ENCODE peak calls at places on chromosomes 3 and 15, in six cellular contexts. One of them, this sample, is unnamed.

GRCh38 chr3:29488922-29489321 is 208.1 kb downstream of the RBMS3 start:
- DNase-seq in heart left ventricle: no peak
- DNase-seq in spleen: no peak
- DNase-seq in H1: no peak
- DNase-seq in uterus: no peak
- DNase-seq in IMR-90: peak
- DNase-seq in this sample: no peak

GRCh38 chr3:195032106-195032759 is 238.7 kb downstream of the XXYLT1 start:
- DNase-seq in H1: no peak
- DNase-seq in spleen: no peak
- DNase-seq in uterus: no peak
- DNase-seq in IMR-90: no peak
- DNase-seq in heart left ventricle: no peak
- DNase-seq in this sample: no peak

GRCh38 chr3:34882764-34883163 is 756.6 kb upstream of the ARPP21 start:
- DNase-seq in IMR-90: no peak
- DNase-seq in spleen: no peak
- DNase-seq in heart left ventricle: no peak
- DNase-seq in H1: no peak
- DNase-seq in uterus: no peak
- DNase-seq in this sample: no peak

GRCh38 chr3:40055361-40055760 is 246.0 kb downstream of the MYRIP start:
- DNase-seq in H1: no peak
- DNase-seq in uterus: no peak
- DNase-seq in spleen: no peak
- DNase-seq in heart left ventricle: no peak
- DNase-seq in IMR-90: no peak
- DNase-seq in this sample: no peak

GRCh38 chr15:95883064-95883463 is 447.4 kb upstream of the NR2F2 start:
- DNase-seq in uterus: peak
- DNase-seq in IMR-90: no peak
- DNase-seq in spleen: peak
- DNase-seq in H1: no peak
- DNase-seq in heart left ventricle: no peak
- DNase-seq in this sample: no peak

GRCh38 chr3:46280105-46280797 is 38.0 kb downstream of the CCR3 start:
- DNase-seq in IMR-90: peak
- DNase-seq in uterus: no peak
- DNase-seq in heart left ventricle: no peak
- DNase-seq in spleen: no peak
- DNase-seq in H1: no peak
- DNase-seq in this sample: peak

GRCh38 chr3:96466441-96466840 is 348.0 kb upstream of the EPHA6 start:
- DNase-seq in IMR-90: no peak
- DNase-seq in H1: no peak
- DNase-seq in uterus: no peak
- DNase-seq in spleen: no peak
- DNase-seq in heart left ventricle: no peak
- DNase-seq in this sample: no peak

GRCh38 chr3:50147861-50148260 is 7.3 kb upstream of the SEMA3F start:
- DNase-seq in heart left ventricle: no peak
- DNase-seq in H1: no peak
- DNase-seq in spleen: no peak
- DNase-seq in uterus: no peak
- DNase-seq in IMR-90: peak
- DNase-seq in this sample: no peak

GRCh38 chr15:90481023-90481422 is 48.7 kb upstream of the CRTC3 start:
- DNase-seq in spleen: no peak
- DNase-seq in heart left ventricle: no peak
- DNase-seq in H1: no peak
- DNase-seq in IMR-90: no peak
- DNase-seq in uterus: no peak
- DNase-seq in this sample: no peak

GRCh38 chr3:30170681-30171438 is 435.5 kb upstream of the TGFBR2 start:
- DNase-seq in uterus: no peak
- DNase-seq in H1: no peak
- DNase-seq in heart left ventricle: no peak
- DNase-seq in IMR-90: no peak
- DNase-seq in spleen: no peak
- DNase-seq in this sample: no peak

GRCh38 chr3:113260980-113261920 is 49.9 kb downstream of the BOC start:
- DNase-seq in uterus: peak
- DNase-seq in H1: no peak
- DNase-seq in spleen: no peak
- DNase-seq in IMR-90: no peak
- DNase-seq in heart left ventricle: no peak
- DNase-seq in this sample: no peak

GRCh38 chr15:98408231-98408630 is 240.1 kb upstream of the IGF1R start:
- DNase-seq in uterus: no peak
- DNase-seq in heart left ventricle: no peak
- DNase-seq in H1: no peak
- DNase-seq in IMR-90: no peak
- DNase-seq in spleen: no peak
- DNase-seq in this sample: no peak

GRCh38 chr3:8490079-8490552 is 11.5 kb upstream of the LMCD1 start:
- DNase-seq in heart left ventricle: no peak
- DNase-seq in spleen: no peak
- DNase-seq in IMR-90: peak
- DNase-seq in H1: no peak
- DNase-seq in uterus: peak
- DNase-seq in this sample: peak

GRCh38 chr3:130932979-130933378 is 39.1 kb downstream of the ATP2C1 start:
- DNase-seq in IMR-90: no peak
- DNase-seq in uterus: no peak
- DNase-seq in H1: no peak
- DNase-seq in heart left ventricle: no peak
- DNase-seq in spleen: no peak
- DNase-seq in this sample: no peak

GRCh38 chr3:151009981-151010380 is 37.5 kb upstream of the CLRN1 start:
- DNase-seq in spleen: no peak
- DNase-seq in heart left ventricle: no peak
- DNase-seq in H1: no peak
- DNase-seq in uterus: no peak
- DNase-seq in IMR-90: no peak
- DNase-seq in this sample: no peak

GRCh38 chr3:21542656-21543379 is 208.2 kb downstream of the ZNF385D start:
- DNase-seq in heart left ventricle: no peak
- DNase-seq in spleen: no peak
- DNase-seq in H1: no peak
- DNase-seq in uterus: no peak
- DNase-seq in IMR-90: no peak
- DNase-seq in this sample: no peak

GRCh38 chr15:67110400-67110799 is 45.0 kb downstream of the SMAD3 start:
- DNase-seq in uterus: no peak
- DNase-seq in IMR-90: no peak
- DNase-seq in heart left ventricle: no peak
- DNase-seq in H1: no peak
- DNase-seq in spleen: peak
- DNase-seq in this sample: no peak

GRCh38 chr3:46464326-46465195 is at the start of gene LTF:
- DNase-seq in heart left ventricle: peak
- DNase-seq in uterus: no peak
- DNase-seq in H1: no peak
- DNase-seq in spleen: peak
- DNase-seq in IMR-90: no peak
- DNase-seq in this sample: no peak

GRCh38 chr3:59115355-59116136 is 65.7 kb upstream of the CFAP20DC start:
- DNase-seq in heart left ventricle: no peak
- DNase-seq in spleen: no peak
- DNase-seq in IMR-90: peak
- DNase-seq in H1: no peak
- DNase-seq in uterus: no peak
- DNase-seq in this sample: no peak

GRCh38 chr3:192188218-192188835 is 539.0 kb downstream of the FGF12 start:
- DNase-seq in spleen: no peak
- DNase-seq in uterus: no peak
- DNase-seq in heart left ventricle: peak
- DNase-seq in H1: peak
- DNase-seq in IMR-90: peak
- DNase-seq in this sample: peak

GRCh38 chr3:55180936-55181535 is 253.2 kb upstream of the LRTM1 start:
- DNase-seq in IMR-90: no peak
- DNase-seq in H1: no peak
- DNase-seq in spleen: no peak
- DNase-seq in uterus: no peak
- DNase-seq in heart left ventricle: no peak
- DNase-seq in this sample: no peak

GRCh38 chr3:67737911-67738865 is 83.8 kb upstream of the SUCLG2 start:
- DNase-seq in H1: no peak
- DNase-seq in spleen: no peak
- DNase-seq in IMR-90: no peak
- DNase-seq in heart left ventricle: no peak
- DNase-seq in uterus: no peak
- DNase-seq in this sample: no peak

GRCh38 chr15:45393851-45394250 is 15.5 kb upstream of the GATM start:
- DNase-seq in heart left ventricle: no peak
- DNase-seq in H1: no peak
- DNase-seq in spleen: no peak
- DNase-seq in IMR-90: no peak
- DNase-seq in uterus: no peak
- DNase-seq in this sample: no peak

GRCh38 chr15:78749831-78750230 is 61.4 kb downstream of the ADAMTS7 start:
- DNase-seq in uterus: no peak
- DNase-seq in heart left ventricle: no peak
- DNase-seq in H1: no peak
- DNase-seq in spleen: peak
- DNase-seq in IMR-90: no peak
- DNase-seq in this sample: no peak

GRCh38 chr3:117278424-117279190 is 569.0 kb downstream of the TUSC7 start:
- DNase-seq in H1: no peak
- DNase-seq in heart left ventricle: no peak
- DNase-seq in spleen: no peak
- DNase-seq in uterus: no peak
- DNase-seq in IMR-90: peak
- DNase-seq in this sample: no peak

GRCh38 chr3:55624238-55624637 is 137.1 kb upstream of the WNT5A start:
- DNase-seq in H1: no peak
- DNase-seq in uterus: no peak
- DNase-seq in IMR-90: peak
- DNase-seq in spleen: no peak
- DNase-seq in heart left ventricle: no peak
- DNase-seq in this sample: no peak

GRCh38 chr3:186849392-186849975 is 7.0 kb downstream of the ADIPOQ start:
- DNase-seq in H1: no peak
- DNase-seq in IMR-90: peak
- DNase-seq in spleen: no peak
- DNase-seq in uterus: no peak
- DNase-seq in heart left ventricle: no peak
- DNase-seq in this sample: no peak

GRCh38 chr3:145906755-145907154 is 254.2 kb downstream of the PLOD2 start:
- DNase-seq in spleen: no peak
- DNase-seq in H1: no peak
- DNase-seq in IMR-90: no peak
- DNase-seq in uterus: no peak
- DNase-seq in heart left ventricle: no peak
- DNase-seq in this sample: no peak

GRCh38 chr3:140153736-140154135 is 218.8 kb downstream of the CLSTN2 start:
- DNase-seq in spleen: no peak
- DNase-seq in heart left ventricle: no peak
- DNase-seq in uterus: no peak
- DNase-seq in H1: no peak
- DNase-seq in IMR-90: no peak
- DNase-seq in this sample: no peak

DNA sequence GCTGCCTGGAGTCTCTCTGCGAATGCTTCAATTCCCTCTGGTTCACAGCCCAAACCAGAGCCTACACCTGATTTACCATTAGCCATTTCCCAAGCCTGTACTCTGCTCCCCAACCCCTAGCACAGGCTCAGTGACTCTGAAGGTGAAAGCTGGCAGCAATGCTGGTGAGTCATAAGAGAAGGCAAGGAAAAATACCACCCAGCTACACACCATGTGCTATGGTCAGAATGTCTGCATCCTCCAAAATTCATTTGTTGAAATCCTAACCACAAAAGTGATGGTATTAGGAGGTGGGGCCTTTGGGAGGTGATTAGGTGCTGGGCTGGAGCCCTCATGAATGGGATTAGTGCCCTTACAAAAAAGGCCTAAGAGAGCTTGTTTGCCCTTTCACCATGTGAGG is 117.1 kb upstream of the TJP1 start:
- DNase-seq in spleen: no peak
- DNase-seq in IMR-90: peak
- DNase-seq in H1: no peak
- DNase-seq in uterus: no peak
- DNase-seq in heart left ventricle: no peak
- DNase-seq in this sample: peak
- TF ChIP-seq POLR2A in spleen: no peak
- TF ChIP-seq POLR2A in IMR-90: no peak
- TF ChIP-seq POLR2A in H1: no peak
- TF ChIP-seq POLR2A in uterus: no peak
- TF ChIP-seq POLR2A in heart left ventricle: no peak
- TF ChIP-seq POLR2A in this sample: no peak

DNA sequence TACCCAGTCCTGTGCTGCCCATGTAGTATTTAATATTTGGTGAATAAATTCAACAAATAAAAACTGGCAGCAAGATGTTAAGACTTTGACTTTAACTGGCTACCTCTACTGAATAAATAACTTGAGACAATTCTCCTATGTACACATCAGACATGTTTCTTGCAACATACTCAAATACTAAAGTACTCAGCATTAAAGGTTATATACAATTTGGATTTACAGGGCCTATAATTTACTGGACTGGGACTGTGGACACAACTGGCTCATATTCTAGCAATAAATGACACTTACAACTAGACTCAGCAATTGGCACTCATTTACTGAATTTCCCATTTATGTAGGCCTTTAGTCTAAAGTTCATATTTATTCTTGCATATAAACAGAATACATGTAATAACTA is 2.4 kb downstream of the RPL22L1 start:
- DNase-seq in spleen: no peak
- DNase-seq in heart left ventricle: no peak
- DNase-seq in H1: no peak
- DNase-seq in IMR-90: no peak
- DNase-seq in uterus: no peak
- DNase-seq in this sample: no peak
- TF ChIP-seq POLR2A in spleen: no peak
- TF ChIP-seq POLR2A in heart left ventricle: no peak
- TF ChIP-seq POLR2A in H1: no peak
- TF ChIP-seq POLR2A in IMR-90: no peak
- TF ChIP-seq POLR2A in uterus: no peak
- TF ChIP-seq POLR2A in this sample: no peak

DNA sequence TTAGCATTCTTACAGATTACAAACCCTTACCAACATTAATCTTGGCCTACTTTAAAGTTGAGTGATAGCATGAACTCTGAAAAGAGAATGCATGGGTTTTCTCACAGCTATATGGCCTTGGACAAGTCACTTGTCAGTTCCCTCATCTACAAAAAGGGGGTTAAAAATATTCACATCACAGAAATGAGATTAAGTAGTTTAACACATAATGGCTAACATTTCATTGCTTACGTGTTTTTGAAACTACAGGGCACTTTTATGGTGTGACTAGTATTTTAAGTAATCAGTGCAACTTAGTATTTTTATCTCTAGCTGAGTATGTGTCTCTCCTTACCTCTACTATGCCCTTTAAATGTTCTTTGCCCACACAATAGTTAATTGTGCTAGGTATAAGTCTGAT is 13.8 kb downstream of the TRIM59 start:
- DNase-seq in uterus: no peak
- DNase-seq in spleen: no peak
- DNase-seq in IMR-90: no peak
- DNase-seq in H1: no peak
- DNase-seq in heart left ventricle: no peak
- DNase-seq in this sample: no peak
- TF ChIP-seq POLR2A in uterus: no peak
- TF ChIP-seq POLR2A in spleen: no peak
- TF ChIP-seq POLR2A in IMR-90: no peak
- TF ChIP-seq POLR2A in H1: no peak
- TF ChIP-seq POLR2A in heart left ventricle: no peak
- TF ChIP-seq POLR2A in this sample: no peak

GRCh38 chr15:76139368-76140068 is 79.7 kb downstream of the TMEM266 start:
- DNase-seq in IMR-90: peak
- DNase-seq in spleen: no peak
- DNase-seq in uterus: peak
- DNase-seq in H1: peak
- DNase-seq in heart left ventricle: peak
- DNase-seq in this sample: peak
- TF ChIP-seq POLR2A in IMR-90: no peak
- TF ChIP-seq POLR2A in spleen: no peak
- TF ChIP-seq POLR2A in uterus: no peak
- TF ChIP-seq POLR2A in H1: no peak
- TF ChIP-seq POLR2A in heart left ventricle: no peak
- TF ChIP-seq POLR2A in this sample: no peak